ENCODE peak calls at places on chromosomes 6 and 20, in four cellular contexts. X, D, C and K are unnamed samples.

GRCh38 chr6:167898673-167899311 is 72.1 kb downstream of the AFDN start:
- DNase-seq in X (peak), D (no peak), C (no peak), K (no peak)

GRCh38 chr6:36912583-36912982 is 26.8 kb downstream of the C6orf89 start:
- DNase-seq in X (no peak), D (no peak), C (no peak), K (no peak)

GRCh38 chr6:97069363-97069762 is 144.8 kb downstream of the KLHL32 start:
- DNase-seq in X (no peak), D (no peak), C (no peak), K (no peak)

GRCh38 chr6:147149092-147149491 is 55.1 kb upstream of the STXBP5 start:
- DNase-seq in X (no peak), D (no peak), C (no peak), K (no peak)

GRCh38 chr20:63495167-63495720 is 3.6 kb downstream of the EEF1A2 start:
- DNase-seq in X (no peak), D (no peak), C (no peak), K (no peak)

GRCh38 chr6:169725270-169726048 is 1.2 kb upstream of the PHF10 start:
- DNase-seq in X (peak), D (peak), C (no peak), K (no peak)

GRCh38 chr6:155495011-155495768 is 39.6 kb upstream of the NOX3 start:
- DNase-seq in X (peak), D (peak), C (no peak), K (no peak)

GRCh38 chr6:67121115-67121514 is 1414.1 kb upstream of the EYS start:
- DNase-seq in X (no peak), D (no peak), C (no peak), K (no peak)

GRCh38 chr20:34791289-34792020 is 34.0 kb downstream of the NCOA6 start:
- DNase-seq in X (peak), D (no peak), C (no peak), K (no peak)

GRCh38 chr6:147194652-147195403 is 9.4 kb upstream of the STXBP5 start:
- DNase-seq in X (no peak), D (no peak), C (no peak), K (no peak)

GRCh38 chr20:63394069-63394468 is 32.9 kb upstream of the CHRNA4 start:
- DNase-seq in X (peak), D (no peak), C (no peak), K (no peak)

GRCh38 chr20:50730765-50731054 is 670 bp upstream of the PARD6B start:
- DNase-seq in X (no peak), D (no peak), C (no peak), K (no peak)

GRCh38 chr6:12331474-12331873 is 41.3 kb downstream of the EDN1 start:
- DNase-seq in X (no peak), D (no peak), C (no peak), K (no peak)

GRCh38 chr20:16719421-16719820 is 10.4 kb upstream of the SNRPB2 start:
- DNase-seq in X (no peak), D (no peak), C (no peak), K (no peak)

GRCh38 chr6:122364084-122364483 is 35.4 kb upstream of the HSF2 start:
- DNase-seq in X (no peak), D (no peak), C (no peak), K (no peak)

GRCh38 chr20:13149371-13149770 is 71.7 kb upstream of the ISM1 start:
- DNase-seq in X (no peak), D (no peak), C (no peak), K (no peak)

GRCh38 chr20:51404297-51405060 is 138.0 kb downstream of the NFATC2 start:
- DNase-seq in X (no peak), D (no peak), C (peak), K (peak)

GRCh38 chr6:134034478-134034877 is 17.9 kb downstream of the SLC2A12 start:
- DNase-seq in X (no peak), D (no peak), C (no peak), K (no peak)

GRCh38 chr6:152954443-152954842 is 28.4 kb downstream of the FBXO5 start:
- DNase-seq in X (no peak), D (no peak), C (no peak), K (no peak)

GRCh38 chr6:33008944-33009861 is at the start of gene HLA-DOA:
- DNase-seq in X (peak), D (no peak), C (peak), K (no peak)

GRCh38 chr6:7317538-7317937 is 4.5 kb upstream of the SSR1 start:
- DNase-seq in X (no peak), D (no peak), C (no peak), K (no peak)

GRCh38 chr6:46014511-46015118 is 1.0 kb downstream of the CLIC5 start:
- DNase-seq in X (peak), D (peak), C (no peak), K (no peak)

GRCh38 chr20:20407891-20408805 is 40.2 kb downstream of the INSM1 start:
- DNase-seq in X (peak), D (no peak), C (no peak), K (no peak)

GRCh38 chr20:5153612-5154542 is 27.1 kb downstream of the CDS2 start:
- DNase-seq in X (no peak), D (no peak), C (no peak), K (no peak)
- TF ChIP-seq CTCF in X (no peak), D (no peak), C (no peak), K (no peak)

GRCh38 chr20:59515906-59516209 is 88.5 kb upstream of the PHACTR3 start:
- DNase-seq in X (no peak), D (no peak), C (no peak), K (no peak)

GRCh38 chr20:59518881-59519706 is 85.2 kb upstream of the PHACTR3 start:
- DNase-seq in X (peak), D (no peak), C (no peak), K (no peak)

GRCh38 chr20:59520814-59521213 is 83.5 kb upstream of the PHACTR3 start:
- DNase-seq in X (no peak), D (no peak), C (no peak), K (no peak)

GRCh38 chr20:59515013-59515905 is 89.1 kb upstream of the PHACTR3 start:
- DNase-seq in X (peak), D (peak), C (no peak), K (no peak)

GRCh38 chr20:59519707-59520014 is 84.7 kb upstream of the PHACTR3 start:
- DNase-seq in X (no peak), D (no peak), C (no peak), K (no peak)
- TF ChIP-seq CTCF in X (no peak), D (no peak), C (no peak), K (peak)

GRCh38 chr6:3559561-3559960 is 102.7 kb upstream of the SLC22A23 start:
- DNase-seq in X (no peak), D (no peak), C (no peak), K (no peak)

GRCh38 chr6:3565291-3565690 is 108.4 kb upstream of the SLC22A23 start:
- DNase-seq in X (no peak), D (no peak), C (no peak), K (no peak)

GRCh38 chr6:3566812-3567211 is 110.0 kb upstream of the SLC22A23 start:
- DNase-seq in X (no peak), D (no peak), C (no peak), K (no peak)

GRCh38 chr6:3561745-3562144 is 104.9 kb upstream of the SLC22A23 start:
- DNase-seq in X (peak), D (no peak), C (no peak), K (no peak)
- TF ChIP-seq CTCF in X (peak), D (no peak), C (no peak), K (no peak)

DNA sequence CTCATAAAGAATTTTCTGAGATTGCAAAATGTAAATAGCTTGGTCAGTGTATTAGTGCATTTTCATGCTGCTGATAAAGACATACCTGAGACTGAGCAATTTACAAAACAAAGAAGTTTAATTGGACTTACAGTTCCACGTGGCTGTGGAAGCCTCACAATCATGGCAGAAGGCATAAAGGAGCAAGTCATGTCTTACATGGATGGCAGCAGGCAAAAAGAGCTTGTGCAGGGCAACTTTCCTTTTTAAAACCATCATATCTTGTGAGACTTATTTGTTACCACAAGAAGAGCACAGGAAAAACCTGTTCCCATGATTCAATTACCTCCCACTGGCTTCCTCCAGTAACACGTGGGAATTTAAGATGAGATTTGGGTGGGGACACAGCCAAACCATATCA is 112.7 kb upstream of the HDDC2 start:
- DNase-seq in X (no peak), D (no peak), C (no peak), K (no peak)
- TF ChIP-seq CTCF in X (no peak), D (no peak), C (no peak), K (no peak)

GRCh38 chr20:37314099-37314498 is 24.6 kb downstream of the MANBAL start:
- DNase-seq in X (no peak), D (no peak), C (no peak), K (no peak)
- TF ChIP-seq CTCF in X (no peak), D (no peak), C (no peak), K (no peak)

DNA sequence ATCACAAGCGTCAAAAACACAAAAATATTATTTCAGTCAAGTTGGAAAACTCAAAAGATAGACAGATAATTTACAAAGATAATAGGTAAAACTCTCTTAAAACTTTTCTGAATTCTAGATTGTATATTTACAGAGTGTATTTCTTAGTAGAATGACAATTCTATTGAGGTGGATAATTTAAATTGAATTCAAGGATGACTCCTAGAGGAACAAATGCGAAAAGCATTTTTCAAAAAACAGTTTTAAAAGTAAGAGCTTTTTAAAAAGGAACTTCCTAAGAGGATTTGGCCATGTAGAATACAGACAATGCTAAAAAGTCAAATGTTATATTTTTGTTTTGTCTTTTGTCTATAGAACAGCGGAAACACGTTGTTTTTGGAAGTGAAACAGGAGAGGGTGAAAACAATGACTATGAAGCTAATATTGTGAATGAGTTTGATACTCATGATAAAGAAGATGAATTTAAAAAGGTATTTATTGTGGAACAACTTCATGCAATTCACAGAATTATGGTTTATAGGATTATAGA is 90.1 kb downstream of the DNAH8 start:
- DNase-seq in X (no peak), D (no peak), C (no peak), K (no peak)
- TF ChIP-seq CTCF in X (no peak), D (no peak), C (no peak), K (no peak)

DNA sequence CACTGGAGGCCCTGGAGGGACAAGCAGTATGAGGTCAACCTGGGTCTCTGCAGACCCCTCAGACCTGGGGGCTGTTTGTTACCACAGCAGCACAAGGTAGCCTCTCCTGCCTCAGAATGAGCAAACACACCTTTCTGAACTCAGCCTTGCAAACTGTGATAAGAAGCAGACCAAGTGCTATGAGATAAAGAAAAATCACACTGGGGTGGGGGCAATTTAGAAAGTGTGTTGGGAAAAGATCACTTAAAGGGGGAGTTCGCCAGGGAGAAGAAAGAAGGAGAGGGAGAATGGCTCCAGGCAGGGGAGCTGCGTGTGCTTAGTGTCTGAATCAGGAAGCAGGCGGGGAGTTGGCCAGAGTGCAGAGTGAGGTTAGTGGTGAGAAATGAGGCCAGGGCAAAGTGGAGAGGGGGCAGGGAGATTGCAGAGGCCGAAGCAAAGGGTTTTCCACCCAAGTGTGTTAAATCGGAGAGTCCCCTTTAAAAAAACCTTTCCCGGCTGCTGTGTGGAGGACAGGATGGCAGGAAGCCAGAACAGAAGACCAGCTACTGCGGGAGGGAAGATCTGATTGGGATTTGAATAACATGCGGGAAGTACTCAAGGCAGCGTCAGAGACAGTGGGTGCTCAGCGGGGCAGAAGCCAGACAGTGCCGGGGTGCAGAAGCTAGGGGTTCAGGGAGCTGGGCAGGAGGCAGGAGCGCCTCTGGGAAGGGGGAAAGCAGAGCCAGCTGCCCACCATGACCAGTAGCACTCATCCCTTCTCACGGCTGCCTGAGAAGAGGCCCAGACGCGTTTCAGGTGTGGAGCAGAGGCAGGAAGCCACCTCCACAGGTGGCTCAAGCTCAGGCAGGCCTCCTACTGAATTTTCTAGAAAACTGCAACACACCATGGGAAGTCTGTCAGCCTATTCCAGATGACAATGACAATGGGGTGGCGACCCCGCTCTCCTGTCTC is 9.0 kb downstream of the ADA start:
- DNase-seq in X (peak), D (peak), C (no peak), K (peak)
- TF ChIP-seq CTCF in X (no peak), D (no peak), C (no peak), K (no peak)

DNA sequence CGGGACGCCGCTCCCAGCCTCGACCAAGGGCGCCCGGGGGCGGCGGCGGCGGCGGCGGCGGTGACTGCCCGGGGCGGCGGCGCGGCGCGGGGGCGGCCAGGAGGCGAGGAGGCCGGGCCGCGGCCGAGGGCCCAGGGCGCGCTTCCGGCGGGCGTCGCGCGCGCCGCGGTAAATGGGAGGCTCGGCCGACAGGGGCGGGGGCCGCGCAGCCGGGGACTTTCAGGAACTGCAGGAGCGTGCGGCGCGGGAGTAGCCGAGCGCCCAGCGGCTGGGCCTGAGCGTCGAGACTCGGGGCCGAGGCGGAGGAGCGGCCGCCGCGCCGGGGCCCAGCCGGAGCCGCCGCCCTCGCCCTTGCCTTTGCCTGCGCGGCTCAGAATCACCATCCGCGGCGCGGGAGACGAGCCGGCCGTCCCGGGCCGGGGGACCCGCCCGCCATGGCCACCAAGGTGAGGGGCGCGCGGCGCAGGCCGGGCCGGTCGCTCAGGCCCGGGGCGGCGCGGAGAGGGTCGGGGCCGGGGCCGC is at the start of gene SNX9:
- DNase-seq in X (peak), D (peak), C (peak), K (peak)
- TF ChIP-seq CTCF in X (no peak), D (no peak), C (no peak), K (no peak)

GRCh38 chr6:89311853-89312531 is 3.1 kb downstream of the GABRR2 start:
- DNase-seq in X (peak), D (peak), C (no peak), K (no peak)
- TF ChIP-seq CTCF in X (peak), D (peak), C (no peak), K (no peak)

GRCh38 chr6:17200395-17200794 is 80.8 kb upstream of the RBM24 start:
- DNase-seq in X (peak), D (no peak), C (no peak), K (no peak)
- TF ChIP-seq CTCF in X (peak), D (no peak), C (no peak), K (no peak)